ENCODE peak calls at places on chromosomes 6 and 20, in nine cellular contexts. Q, H, D, W, C, M, X, Y and Z are unnamed samples.

GRCh38 chr6:4460595-4461475 is 315.4 kb upstream of the CDYL start:
- DNase-seq in Q (peak), H (peak), D (peak), W (peak), C (peak), M (no peak), X (peak), Y (peak), Z (no peak)

GRCh38 chr6:157714153-157714490 is 108.9 kb upstream of the SNX9 start:
- DNase-seq in Q (no peak), H (no peak), D (no peak), W (no peak), C (no peak), M (no peak), X (no peak), Y (peak), Z (no peak)

GRCh38 chr6:26421259-26422144 is 18.8 kb upstream of the BTN3A3 start:
- DNase-seq in Q (peak), H (peak), D (peak), W (peak), C (peak), M (peak), X (peak), Y (peak), Z (peak)

GRCh38 chr6:22008248-22008836 is 288.5 kb downstream of the PRL start:
- DNase-seq in Q (no peak), H (no peak), D (no peak), W (no peak), C (no peak), M (peak), X (no peak), Y (peak), Z (peak)

GRCh38 chr6:91081452-91082067 is 494.7 kb upstream of the MAP3K7 start:
- DNase-seq in Q (no peak), H (no peak), D (peak), W (no peak), C (no peak), M (peak), X (no peak), Y (peak), Z (peak)

GRCh38 chr6:159953091-159953581 is 15.7 kb upstream of the IGF2R start:
- DNase-seq in Q (peak), H (no peak), D (no peak), W (peak), C (peak), M (peak), X (no peak), Y (peak), Z (no peak)

GRCh38 chr6:122709922-122710512 is 69.5 kb upstream of the FABP7 start:
- DNase-seq in Q (peak), H (no peak), D (no peak), W (no peak), C (no peak), M (no peak), X (no peak), Y (no peak), Z (no peak)

GRCh38 chr20:48287552-48288170 is 502.4 kb upstream of the SULF2 start:
- DNase-seq in Q (no peak), H (no peak), D (no peak), W (no peak), C (no peak), M (no peak), X (no peak), Y (no peak), Z (no peak)

GRCh38 chr6:26329763-26330511 is 35.1 kb upstream of the BTN3A2 start:
- DNase-seq in Q (no peak), H (no peak), D (peak), W (no peak), C (no peak), M (peak), X (no peak), Y (peak), Z (peak)

GRCh38 chr20:23072892-23073586 is 13.1 kb downstream of the CD93 start:
- DNase-seq in Q (no peak), H (no peak), D (no peak), W (no peak), C (no peak), M (peak), X (no peak), Y (no peak), Z (no peak)

GRCh38 chr6:134186355-134186754 is 131.6 kb downstream of the SGK1 start:
- DNase-seq in Q (no peak), H (no peak), D (no peak), W (no peak), C (no peak), M (no peak), X (no peak), Y (no peak), Z (no peak)

GRCh38 chr6:134190883-134191282 is 127.0 kb downstream of the SGK1 start:
- DNase-seq in Q (no peak), H (no peak), D (no peak), W (no peak), C (no peak), M (no peak), X (no peak), Y (no peak), Z (no peak)

GRCh38 chr6:134185277-134185676 is 132.6 kb downstream of the SGK1 start:
- DNase-seq in Q (no peak), H (no peak), D (no peak), W (no peak), C (no peak), M (no peak), X (no peak), Y (no peak), Z (no peak)

GRCh38 chr6:134187154-134187553 is 130.8 kb downstream of the SGK1 start:
- DNase-seq in Q (no peak), H (no peak), D (no peak), W (no peak), C (no peak), M (no peak), X (no peak), Y (no peak), Z (no peak)

DNA sequence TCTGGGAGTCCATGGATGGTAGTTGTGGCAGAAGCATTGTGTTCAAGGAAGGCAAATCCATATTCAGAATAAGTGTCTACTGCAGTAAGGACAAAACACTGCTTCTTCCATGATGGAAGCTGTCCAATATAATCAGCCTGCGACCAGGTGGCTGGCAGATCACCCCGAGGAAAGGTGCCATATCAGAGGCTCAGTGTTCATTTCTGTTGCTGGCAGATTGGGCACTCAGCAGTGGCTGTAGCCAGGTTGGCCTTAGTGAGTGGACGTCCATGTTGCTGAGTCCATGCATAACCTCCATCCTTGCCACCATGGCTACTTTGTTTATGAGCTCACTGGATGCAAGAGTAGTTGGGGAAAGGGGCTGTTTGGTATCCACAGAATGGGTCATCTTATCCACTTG is 130.2 kb downstream of the SGK1 start:
- DNase-seq in Q (no peak), H (no peak), D (no peak), W (no peak), C (no peak), M (no peak), X (no peak), Y (no peak), Z (no peak)
- H3K27ac ChIP-seq in Q (no peak), H (no peak), D (no peak), W (no peak), C (no peak), M (no peak), X (peak), Y (no peak), Z (no peak)

GRCh38 chr6:30781697-30782424 is 37.5 kb upstream of the IER3 start:
- DNase-seq in Q (peak), H (peak), D (no peak), W (peak), C (peak), M (peak), X (peak), Y (peak), Z (peak)
- H3K4me3 ChIP-seq in Q (no peak), H (peak), D (no peak), W (peak), C (peak), M (no peak), X (peak), Y (no peak), Z (peak)

GRCh38 chr20:63934271-63935068 is 21.7 kb downstream of the UCKL1 start:
- DNase-seq in Q (no peak), H (no peak), D (peak), W (no peak), C (peak), M (no peak), X (no peak), Y (no peak), Z (no peak)
- TF ChIP-seq CTCF in Q (no peak), H (no peak), D (peak), W (peak), C (peak), M (peak), X (no peak), Y (peak), Z (peak)

GRCh38 chr20:10555865-10556308 is 117.9 kb downstream of the JAG1 start:
- DNase-seq in Q (no peak), H (no peak), D (no peak), W (no peak), C (no peak), M (peak), X (no peak), Y (peak), Z (peak)
- H3K27ac ChIP-seq in Q (no peak), H (peak), D (no peak), W (no peak), C (no peak), M (peak), X (no peak), Y (no peak), Z (peak)

GRCh38 chr20:20448891-20449290 is 81.0 kb downstream of the INSM1 start:
- DNase-seq in Q (no peak), H (no peak), D (no peak), W (no peak), C (no peak), M (no peak), X (no peak), Y (no peak), Z (no peak)

GRCh38 chr20:20454367-20454766 is 86.5 kb downstream of the INSM1 start:
- DNase-seq in Q (no peak), H (no peak), D (no peak), W (no peak), C (no peak), M (no peak), X (no peak), Y (no peak), Z (no peak)

GRCh38 chr20:20454850-20455627 is 87.1 kb downstream of the INSM1 start:
- DNase-seq in Q (no peak), H (no peak), D (no peak), W (no peak), C (no peak), M (no peak), X (no peak), Y (no peak), Z (no peak)

GRCh38 chr20:20450461-20451027 is 82.6 kb downstream of the INSM1 start:
- DNase-seq in Q (no peak), H (no peak), D (no peak), W (peak), C (peak), M (peak), X (peak), Y (no peak), Z (no peak)

DNA sequence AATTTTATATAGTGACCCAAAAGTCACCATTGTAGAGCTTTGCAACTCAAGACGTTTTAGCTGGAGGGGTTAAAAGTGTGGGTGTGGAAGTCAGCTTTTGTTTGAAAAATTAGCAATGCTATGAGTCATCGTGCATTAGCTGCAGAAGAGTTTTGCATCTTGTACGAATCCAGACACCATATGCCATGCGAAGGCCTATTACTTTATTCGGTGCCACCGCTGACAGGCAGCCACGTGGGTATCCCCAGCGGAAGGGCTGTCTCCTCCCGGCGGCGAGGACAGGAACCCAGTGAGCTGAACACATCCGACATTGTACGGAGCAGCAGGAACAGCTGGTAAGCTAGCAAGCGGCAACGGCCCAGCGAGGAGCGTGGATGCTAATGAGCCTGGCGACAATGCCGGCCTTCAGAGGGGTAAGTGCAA is 84.4 kb downstream of the INSM1 start:
- DNase-seq in Q (peak), H (no peak), D (peak), W (peak), C (peak), M (peak), X (peak), Y (peak), Z (peak)
- H3K4me3 ChIP-seq in Q (no peak), H (peak), D (no peak), W (peak), C (peak), M (no peak), X (no peak), Y (no peak), Z (peak)

GRCh38 chr6:139973602-139974373 is 599.3 kb upstream of the CITED2 start:
- DNase-seq in Q (peak), H (no peak), D (no peak), W (no peak), C (no peak), M (peak), X (no peak), Y (peak), Z (peak)

GRCh38 chr6:139981810-139982550 is 607.5 kb upstream of the CITED2 start:
- DNase-seq in Q (no peak), H (no peak), D (peak), W (peak), C (peak), M (peak), X (no peak), Y (peak), Z (peak)

GRCh38 chr6:139981066-139981624 is 606.7 kb upstream of the CITED2 start:
- DNase-seq in Q (no peak), H (no peak), D (no peak), W (no peak), C (no peak), M (no peak), X (no peak), Y (no peak), Z (no peak)

GRCh38 chr6:139979021-139979721 is 604.7 kb upstream of the CITED2 start:
- DNase-seq in Q (no peak), H (no peak), D (peak), W (peak), C (peak), M (no peak), X (no peak), Y (no peak), Z (no peak)

DNA sequence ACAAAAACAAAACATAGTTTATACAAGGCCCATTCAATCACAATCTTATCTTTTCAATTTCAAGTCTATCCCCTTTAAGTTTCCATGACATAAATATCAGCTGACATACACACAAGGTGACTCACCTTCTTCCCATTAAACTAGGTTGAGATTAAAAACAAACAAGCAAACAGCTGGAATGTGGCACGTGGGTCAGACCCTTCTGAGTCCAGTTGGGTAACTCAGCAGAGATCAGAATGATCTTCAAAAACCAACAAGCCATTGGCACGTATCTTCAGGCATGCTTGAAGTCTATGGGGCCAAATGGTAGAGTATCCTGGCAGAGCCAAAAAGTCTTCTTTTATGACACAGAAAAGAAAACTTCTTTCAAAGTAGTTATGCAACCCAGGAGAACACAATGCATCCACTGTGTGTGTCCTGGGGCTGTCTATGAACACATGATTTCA is 603.5 kb upstream of the CITED2 start:
- DNase-seq in Q (no peak), H (no peak), D (no peak), W (no peak), C (peak), M (peak), X (no peak), Y (peak), Z (peak)
- TF ChIP-seq CTCF in Q (no peak), H (no peak), D (no peak), W (no peak), C (no peak), M (no peak), X (no peak), Y (no peak), Z (no peak)

GRCh38 chr20:44722990-44723389 is 7.8 kb downstream of the CCN5 start:
- DNase-seq in Q (no peak), H (no peak), D (no peak), W (no peak), C (no peak), M (no peak), X (no peak), Y (no peak), Z (no peak)

GRCh38 chr20:44719841-44720240 is 4.7 kb downstream of the CCN5 start:
- DNase-seq in Q (no peak), H (no peak), D (no peak), W (no peak), C (no peak), M (no peak), X (no peak), Y (no peak), Z (no peak)

GRCh38 chr20:44720994-44721784 is 6.0 kb downstream of the CCN5 start:
- DNase-seq in Q (peak), H (no peak), D (no peak), W (no peak), C (no peak), M (peak), X (no peak), Y (peak), Z (peak)

GRCh38 chr20:44721785-44722054 is 6.6 kb downstream of the CCN5 start:
- DNase-seq in Q (no peak), H (no peak), D (no peak), W (no peak), C (no peak), M (no peak), X (no peak), Y (no peak), Z (no peak)

DNA sequence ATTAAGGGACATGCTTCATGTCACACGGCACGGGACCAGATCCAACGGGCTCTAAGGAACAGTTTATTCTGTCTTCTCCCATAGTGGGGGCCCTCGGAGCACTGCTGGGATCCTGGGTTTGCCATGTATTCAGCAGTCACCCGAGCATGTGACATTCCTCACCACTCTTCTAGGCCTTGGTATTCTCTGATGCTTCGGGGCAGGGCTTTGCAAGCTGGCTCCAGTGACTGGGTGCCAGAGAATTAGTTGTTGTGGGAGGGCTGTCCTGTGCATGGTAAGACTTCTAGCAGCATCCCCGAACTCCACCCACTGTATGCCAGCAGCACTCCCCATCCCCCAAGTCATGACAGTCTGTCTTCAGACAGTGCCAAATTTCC is 5.4 kb downstream of the CCN5 start:
- DNase-seq in Q (peak), H (peak), D (no peak), W (no peak), C (no peak), M (no peak), X (peak), Y (peak), Z (peak)
- H3K27ac ChIP-seq in Q (peak), H (peak), D (no peak), W (no peak), C (peak), M (peak), X (peak), Y (peak), Z (peak)

GRCh38 chr6:32147401-32148132 is 4.2 kb downstream of the PRRT1 start:
- DNase-seq in Q (no peak), H (no peak), D (no peak), W (no peak), C (no peak), M (no peak), X (no peak), Y (no peak), Z (no peak)

GRCh38 chr6:32149577-32149845 is 2.2 kb downstream of the PRRT1 start:
- DNase-seq in Q (no peak), H (no peak), D (no peak), W (no peak), C (no peak), M (no peak), X (no peak), Y (no peak), Z (no peak)

GRCh38 chr6:32146687-32147086 is 5.1 kb downstream of the PRRT1 start:
- DNase-seq in Q (no peak), H (no peak), D (no peak), W (no peak), C (no peak), M (no peak), X (no peak), Y (no peak), Z (no peak)

GRCh38 chr6:32148722-32149576 is 2.8 kb downstream of the PRRT1 start:
- DNase-seq in Q (peak), H (no peak), D (peak), W (peak), C (peak), M (peak), X (no peak), Y (no peak), Z (peak)

GRCh38 chr6:32148289-32148688 is 3.5 kb downstream of the PRRT1 start:
- DNase-seq in Q (no peak), H (no peak), D (peak), W (no peak), C (no peak), M (no peak), X (no peak), Y (no peak), Z (no peak)
- H3K4me3 ChIP-seq in Q (peak), H (no peak), D (peak), W (peak), C (peak), M (no peak), X (no peak), Y (no peak), Z (peak)

DNA sequence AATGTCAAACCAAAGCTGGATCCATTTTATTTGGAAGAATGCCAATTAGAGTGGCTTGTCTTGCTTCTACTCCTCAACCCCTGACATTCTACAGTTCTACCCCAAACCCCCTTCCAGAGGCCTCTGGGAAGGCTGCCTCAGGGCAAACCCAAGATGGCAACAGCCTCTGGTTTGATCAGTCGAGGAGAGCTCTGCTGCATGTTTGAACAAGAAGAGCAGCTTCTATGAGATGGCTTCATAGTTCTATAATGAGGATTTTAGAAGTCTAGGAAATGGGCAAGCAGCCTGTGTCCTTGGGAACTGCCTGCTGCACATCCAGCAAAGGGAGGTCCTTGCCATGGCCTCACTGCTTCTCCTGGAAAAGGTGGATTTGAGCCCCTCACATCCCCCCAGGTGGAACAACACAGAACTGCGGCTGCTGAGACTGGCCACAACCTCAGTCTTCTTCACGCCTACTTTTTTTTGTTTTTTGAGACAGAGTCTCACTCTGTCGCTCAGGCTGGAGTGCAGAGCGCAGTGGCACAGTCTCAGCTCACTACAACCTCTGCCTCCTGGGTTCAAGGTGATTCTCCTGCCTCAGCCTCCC is 37.9 kb downstream of the ZC3H12D start:
- DNase-seq in Q (no peak), H (no peak), D (no peak), W (no peak), C (no peak), M (no peak), X (no peak), Y (no peak), Z (no peak)
- TF ChIP-seq CTCF in Q (no peak), H (no peak), D (peak), W (no peak), C (no peak), M (no peak), X (no peak), Y (no peak), Z (peak)

GRCh38 chr20:1831606-1832005 is 63.6 kb upstream of the SIRPA start:
- DNase-seq in Q (no peak), H (no peak), D (no peak), W (no peak), C (no peak), M (no peak), X (no peak), Y (no peak), Z (no peak)
- H3K27ac ChIP-seq in Q (no peak), H (no peak), D (no peak), W (no peak), C (no peak), M (no peak), X (peak), Y (peak), Z (no peak)